ENCODE peak calls at places on chromosomes 12 and 14, in four cellular contexts. R is RPMI7951, I is HEK293T, N is AG20443. O is an unnamed sample.

GRCh38 chr14:77212097-77212873 is 30.7 kb downstream of the TMEM63C start:
- DNase-seq in R (no peak), I (no peak), N (no peak), O (no peak)

GRCh38 chr12:47821346-47821706 is 1.6 kb upstream of the HDAC7 start:
- DNase-seq in R (no peak), I (no peak), N (peak), O (peak)

GRCh38 chr14:48504921-48505320 is 829.5 kb upstream of the MDGA2 start:
- DNase-seq in R (no peak), I (no peak), N (no peak), O (no peak)

GRCh38 chr14:80653951-80654350 is 287.6 kb downstream of the CEP128 start:
- DNase-seq in R (no peak), I (no peak), N (no peak), O (no peak)

GRCh38 chr12:54215990-54216579 is 27.3 kb upstream of the SMUG1 start:
- DNase-seq in R (peak), I (no peak), N (no peak), O (no peak)

GRCh38 chr12:53252349-53252916 is 15.7 kb upstream of the ESPL1 start:
- DNase-seq in R (peak), I (no peak), N (no peak), O (no peak)

GRCh38 chr12:25744334-25744733 is 191.3 kb upstream of the LMNTD1 start:
- DNase-seq in R (no peak), I (no peak), N (no peak), O (no peak)

GRCh38 chr12:92096346-92097136 is 49.1 kb downstream of the BTG1 start:
- DNase-seq in R (no peak), I (no peak), N (no peak), O (no peak)

GRCh38 chr12:1117970-1118563 is 127.0 kb downstream of the ERC1 start:
- DNase-seq in R (peak), I (peak), N (peak), O (peak)

O was measured in HFFc6.